ENCODE peak calls at places on chromosomes 5 and 9, in six cellular contexts. One of them, this sample, is unnamed.

GRCh38 chr9:32413424-32413823 is 29.0 kb downstream of the ACO1 start:
- DNase-seq in MM.1S: no peak
- DNase-seq in AG04449: no peak
- DNase-seq in epithelial cell of esophagus: no peak
- DNase-seq in esophagus squamous epithelium: no peak
- DNase-seq in endothelial cell: no peak
- DNase-seq in this sample: no peak

GRCh38 chr5:65100846-65101678 is 332.3 kb downstream of the CWC27 start:
- DNase-seq in MM.1S: peak; percentile 8
- DNase-seq in AG04449: no peak
- DNase-seq in epithelial cell of esophagus: peak; percentile 71
- DNase-seq in esophagus squamous epithelium: no peak
- DNase-seq in endothelial cell: peak; percentile 56
- DNase-seq in this sample: peak; percentile 66

GRCh38 chr9:128683340-128684064 is 5.5 kb upstream of the SET start:
- DNase-seq in MM.1S: peak; percentile 82
- DNase-seq in AG04449: no peak
- DNase-seq in epithelial cell of esophagus: peak; percentile 93
- DNase-seq in esophagus squamous epithelium: no peak
- DNase-seq in endothelial cell: no peak
- DNase-seq in this sample: peak; percentile 84

GRCh38 chr5:176441921-176442323 is 6.3 kb upstream of the FAF2 start:
- DNase-seq in MM.1S: no peak
- DNase-seq in AG04449: no peak
- DNase-seq in epithelial cell of esophagus: peak; percentile 63
- DNase-seq in esophagus squamous epithelium: no peak
- DNase-seq in endothelial cell: no peak
- DNase-seq in this sample: no peak

GRCh38 chr5:27479859-27480258 is 441.5 kb upstream of the CDH9 start:
- DNase-seq in MM.1S: no peak
- DNase-seq in AG04449: no peak
- DNase-seq in epithelial cell of esophagus: no peak
- DNase-seq in esophagus squamous epithelium: no peak
- DNase-seq in endothelial cell: no peak
- DNase-seq in this sample: no peak

GRCh38 chr9:134912126-134912840 is 5.4 kb downstream of the FCN1 start:
- DNase-seq in MM.1S: no peak
- DNase-seq in AG04449: no peak
- DNase-seq in epithelial cell of esophagus: no peak
- DNase-seq in esophagus squamous epithelium: no peak
- DNase-seq in endothelial cell: no peak
- DNase-seq in this sample: no peak

GRCh38 chr9:79471577-79472543 is 99.9 kb upstream of the TLE4 start:
- DNase-seq in MM.1S: no peak
- DNase-seq in AG04449: no peak
- DNase-seq in epithelial cell of esophagus: peak; percentile 57
- DNase-seq in esophagus squamous epithelium: no peak
- DNase-seq in endothelial cell: no peak
- DNase-seq in this sample: peak; percentile 64

GRCh38 chr9:10612649-10613398 is at the start of gene PTPRD:
- DNase-seq in MM.1S: peak; percentile 86
- DNase-seq in AG04449: no peak
- DNase-seq in epithelial cell of esophagus: peak; percentile 85
- DNase-seq in esophagus squamous epithelium: no peak
- DNase-seq in endothelial cell: peak; percentile 59
- DNase-seq in this sample: peak; percentile 31

GRCh38 chr9:121743441-121744001 is 92.1 kb downstream of the DAB2IP start:
- DNase-seq in MM.1S: no peak
- DNase-seq in AG04449: no peak
- DNase-seq in epithelial cell of esophagus: peak; percentile 55
- DNase-seq in esophagus squamous epithelium: no peak
- DNase-seq in endothelial cell: peak; percentile 80
- DNase-seq in this sample: peak; percentile 86

GRCh38 chr5:126686451-126687126 is 85.8 kb downstream of the PHAX start:
- DNase-seq in MM.1S: no peak
- DNase-seq in AG04449: no peak
- DNase-seq in epithelial cell of esophagus: no peak
- DNase-seq in esophagus squamous epithelium: no peak
- DNase-seq in endothelial cell: no peak
- DNase-seq in this sample: no peak

GRCh38 chr5:10689391-10690081 is 71.5 kb downstream of the DAP start:
- DNase-seq in MM.1S: peak; percentile 10
- DNase-seq in AG04449: no peak
- DNase-seq in epithelial cell of esophagus: peak; percentile 39
- DNase-seq in esophagus squamous epithelium: no peak
- DNase-seq in endothelial cell: peak; percentile 56
- DNase-seq in this sample: no peak

GRCh38 chr9:98890256-98890655 is 53.5 kb upstream of the COL15A1 start:
- DNase-seq in MM.1S: no peak
- DNase-seq in AG04449: no peak
- DNase-seq in epithelial cell of esophagus: no peak
- DNase-seq in esophagus squamous epithelium: no peak
- DNase-seq in endothelial cell: no peak
- DNase-seq in this sample: no peak

GRCh38 chr9:3646226-3646625 is 120.4 kb upstream of the RFX3 start:
- DNase-seq in MM.1S: no peak
- DNase-seq in AG04449: no peak
- DNase-seq in epithelial cell of esophagus: no peak
- DNase-seq in esophagus squamous epithelium: no peak
- DNase-seq in endothelial cell: no peak
- DNase-seq in this sample: no peak

GRCh38 chr9:3648266-3648665 is 122.5 kb upstream of the RFX3 start:
- DNase-seq in MM.1S: no peak
- DNase-seq in AG04449: no peak
- DNase-seq in epithelial cell of esophagus: no peak
- DNase-seq in esophagus squamous epithelium: no peak
- DNase-seq in endothelial cell: no peak
- DNase-seq in this sample: peak; percentile 26

GRCh38 chr9:3648722-3649121 is 122.9 kb upstream of the RFX3 start:
- DNase-seq in MM.1S: no peak
- DNase-seq in AG04449: no peak
- DNase-seq in epithelial cell of esophagus: no peak
- DNase-seq in esophagus squamous epithelium: no peak
- DNase-seq in endothelial cell: no peak
- DNase-seq in this sample: no peak

GRCh38 chr9:3650994-3651622 is 125.3 kb upstream of the RFX3 start:
- DNase-seq in MM.1S: no peak
- DNase-seq in AG04449: no peak
- DNase-seq in epithelial cell of esophagus: no peak
- DNase-seq in esophagus squamous epithelium: no peak
- DNase-seq in endothelial cell: no peak
- DNase-seq in this sample: no peak

GRCh38 chr9:3647652-3648051 is 121.9 kb upstream of the RFX3 start:
- DNase-seq in MM.1S: no peak
- DNase-seq in AG04449: no peak
- DNase-seq in epithelial cell of esophagus: peak; percentile 5
- DNase-seq in esophagus squamous epithelium: no peak
- DNase-seq in endothelial cell: no peak
- DNase-seq in this sample: no peak
- TF ChIP-seq CTCF in MM.1S: peak; percentile 4
- TF ChIP-seq CTCF in AG04449: no peak
- TF ChIP-seq CTCF in epithelial cell of esophagus: no peak
- TF ChIP-seq CTCF in esophagus squamous epithelium: no peak
- TF ChIP-seq CTCF in endothelial cell: no peak
- TF ChIP-seq CTCF in this sample: no peak

DNA sequence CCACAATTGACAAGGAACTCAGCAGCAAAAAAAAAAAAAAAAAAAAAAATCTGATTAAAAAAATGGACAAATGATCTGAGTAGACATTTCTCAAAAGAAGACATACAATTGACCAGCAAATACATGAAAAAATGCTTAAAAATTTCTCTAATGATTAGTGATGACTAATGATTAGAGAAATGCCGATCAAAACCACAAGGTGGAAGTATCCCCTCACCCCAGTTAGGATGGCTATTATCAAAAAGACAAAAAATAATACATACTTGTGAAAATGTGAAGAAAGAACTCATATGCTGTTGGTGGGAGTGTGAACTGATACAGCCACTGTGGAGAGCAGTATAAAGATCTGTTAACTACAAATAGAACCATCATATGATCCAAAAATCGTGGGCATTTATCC is 245.3 kb downstream of the OSTF1 start:
- DNase-seq in MM.1S: no peak
- DNase-seq in AG04449: no peak
- DNase-seq in epithelial cell of esophagus: no peak
- DNase-seq in esophagus squamous epithelium: no peak
- DNase-seq in endothelial cell: no peak
- DNase-seq in this sample: no peak
- TF ChIP-seq CTCF in MM.1S: peak; percentile 35
- TF ChIP-seq CTCF in AG04449: no peak
- TF ChIP-seq CTCF in epithelial cell of esophagus: peak; percentile 5
- TF ChIP-seq CTCF in esophagus squamous epithelium: peak; percentile 17
- TF ChIP-seq CTCF in endothelial cell: peak; percentile 14
- TF ChIP-seq CTCF in this sample: no peak

GRCh38 chr5:162931501-162931900 is 505.9 kb upstream of the CCNG1 start:
- DNase-seq in MM.1S: no peak
- DNase-seq in AG04449: no peak
- DNase-seq in epithelial cell of esophagus: no peak
- DNase-seq in esophagus squamous epithelium: no peak
- DNase-seq in endothelial cell: no peak
- DNase-seq in this sample: no peak
- TF ChIP-seq CTCF in MM.1S: no peak
- TF ChIP-seq CTCF in AG04449: no peak
- TF ChIP-seq CTCF in epithelial cell of esophagus: no peak
- TF ChIP-seq CTCF in esophagus squamous epithelium: no peak
- TF ChIP-seq CTCF in endothelial cell: no peak
- TF ChIP-seq CTCF in this sample: no peak

DNA sequence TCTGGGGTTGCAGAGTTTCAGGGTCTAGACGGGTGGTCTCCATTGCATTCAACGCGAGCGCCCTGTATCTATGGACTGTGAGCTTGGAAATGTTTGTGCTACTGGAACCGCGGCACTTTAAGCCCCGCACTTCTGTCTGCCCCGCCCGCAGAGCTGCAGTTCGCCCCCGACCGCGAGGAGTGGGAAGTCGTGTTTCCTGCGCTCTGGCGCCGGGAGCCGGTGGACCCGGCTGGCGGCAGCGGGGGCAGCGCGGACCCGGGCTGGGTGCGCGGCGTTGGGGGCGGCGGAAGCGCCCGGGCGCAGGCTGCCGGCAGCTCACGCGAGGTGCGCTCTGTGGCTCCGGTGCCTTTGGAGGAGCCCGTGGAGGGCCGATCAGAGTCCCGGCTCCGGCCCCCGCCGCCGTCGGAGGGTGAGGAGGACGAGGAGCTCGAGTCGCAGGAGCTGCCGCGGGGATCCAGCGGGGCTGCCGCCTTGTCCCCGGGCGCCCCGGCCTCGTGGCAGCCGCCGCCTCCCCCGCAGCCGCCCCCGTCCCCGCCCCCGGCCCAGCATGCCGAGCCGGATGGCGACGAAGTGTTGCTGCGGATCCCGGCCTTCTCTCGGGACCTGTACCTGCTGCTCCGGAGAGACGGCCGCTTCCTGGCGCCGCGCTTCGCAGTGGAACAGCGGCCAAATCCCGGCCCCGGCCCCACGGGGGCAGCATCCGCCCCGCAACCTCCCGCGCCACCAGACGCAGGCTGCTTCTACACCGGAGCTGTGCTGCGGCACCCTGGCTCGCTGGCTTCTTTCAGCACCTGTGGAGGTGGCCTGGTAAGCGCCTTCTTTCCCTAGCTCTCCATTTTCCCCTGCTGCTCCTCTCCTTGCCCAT is 1.1 kb downstream of the ADAMTS19 start:
- DNase-seq in MM.1S: peak; percentile 56
- DNase-seq in AG04449: no peak
- DNase-seq in epithelial cell of esophagus: peak; percentile 49
- DNase-seq in esophagus squamous epithelium: no peak
- DNase-seq in endothelial cell: peak; percentile 81
- DNase-seq in this sample: peak; percentile 59
- TF ChIP-seq CTCF in MM.1S: peak; percentile 49
- TF ChIP-seq CTCF in AG04449: peak; percentile 10
- TF ChIP-seq CTCF in epithelial cell of esophagus: peak; percentile 36
- TF ChIP-seq CTCF in esophagus squamous epithelium: peak; percentile 24
- TF ChIP-seq CTCF in endothelial cell: peak; percentile 53
- TF ChIP-seq CTCF in this sample: no peak

GRCh38 chr5:95075079-95075478 is 209.8 kb downstream of the MCTP1 start:
- DNase-seq in MM.1S: no peak
- DNase-seq in AG04449: no peak
- DNase-seq in epithelial cell of esophagus: no peak
- DNase-seq in esophagus squamous epithelium: no peak
- DNase-seq in endothelial cell: no peak
- DNase-seq in this sample: no peak
- TF ChIP-seq CTCF in MM.1S: no peak
- TF ChIP-seq CTCF in AG04449: no peak
- TF ChIP-seq CTCF in epithelial cell of esophagus: no peak
- TF ChIP-seq CTCF in esophagus squamous epithelium: no peak
- TF ChIP-seq CTCF in endothelial cell: no peak
- TF ChIP-seq CTCF in this sample: no peak

DNA sequence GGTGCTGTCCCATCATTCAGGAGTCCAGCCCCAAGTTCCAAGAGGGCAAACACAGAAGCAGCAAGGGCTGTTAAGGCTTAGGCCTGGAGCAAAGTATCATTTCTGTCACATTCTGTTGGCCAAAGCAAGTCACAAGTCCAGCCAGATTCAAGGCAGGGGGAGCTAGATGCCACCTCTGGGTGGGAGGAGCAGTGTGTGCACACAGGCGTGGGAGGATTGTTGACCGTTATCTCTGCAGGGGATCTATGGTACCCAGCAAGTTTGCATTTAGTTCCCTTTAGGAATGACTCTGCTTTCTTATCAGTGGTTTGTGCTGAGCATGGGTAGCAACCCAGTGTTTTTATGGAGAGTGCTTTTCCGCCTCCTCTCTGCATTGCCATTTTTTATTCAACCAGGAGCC is 278.9 kb downstream of the NR3C1 start:
- DNase-seq in MM.1S: no peak
- DNase-seq in AG04449: no peak
- DNase-seq in epithelial cell of esophagus: no peak
- DNase-seq in esophagus squamous epithelium: no peak
- DNase-seq in endothelial cell: no peak
- DNase-seq in this sample: no peak
- TF ChIP-seq CTCF in MM.1S: no peak
- TF ChIP-seq CTCF in AG04449: no peak
- TF ChIP-seq CTCF in epithelial cell of esophagus: no peak
- TF ChIP-seq CTCF in esophagus squamous epithelium: no peak
- TF ChIP-seq CTCF in endothelial cell: no peak
- TF ChIP-seq CTCF in this sample: no peak

This sample was measured in mucosa of descending colon.